ENCODE peak calls at places on chromosomes 11 and 22, in ten cellular contexts. K, F, Y, J, T, A, V, P, Z and Q are unnamed samples.

GRCh38 chr22:30864441-30865420 is 103.8 kb downstream of the MORC2 start:
- DNase-seq in K (no peak), F (no peak), Y (no peak), J (no peak), T (no peak), A (no peak), V (no peak), P (no peak), Z (no peak), Q (no peak)

GRCh38 chr11:70716986-70717775 is 318.9 kb downstream of the CTTN start:
- DNase-seq in K (no peak), F (no peak), Y (peak; percentile 20), J (no peak), T (no peak), A (no peak), V (no peak), P (no peak), Z (no peak), Q (no peak)

GRCh38 chr11:42646959-42647358 is 664.8 kb upstream of the API5 start:
- DNase-seq in K (no peak), F (no peak), Y (no peak), J (no peak), T (no peak), A (no peak), V (no peak), P (no peak), Z (no peak), Q (no peak)

GRCh38 chr22:41274856-41275255 is 11.1 kb downstream of the RANGAP1 start:
- DNase-seq in K (no peak), F (peak; percentile 71), Y (no peak), J (no peak), T (no peak), A (no peak), V (no peak), P (no peak), Z (no peak), Q (no peak)

GRCh38 chr11:128725630-128726461 is 32.0 kb downstream of the FLI1 start:
- DNase-seq in K (no peak), F (no peak), Y (no peak), J (peak; percentile 51), T (peak; percentile 54), A (no peak), V (peak; percentile 47), P (no peak), Z (no peak), Q (peak; percentile 40)

GRCh38 chr11:66462911-66463310 is 3.8 kb upstream of the PELI3 start:
- DNase-seq in K (no peak), F (no peak), Y (no peak), J (no peak), T (no peak), A (no peak), V (no peak), P (no peak), Z (no peak), Q (no peak)

GRCh38 chr22:24513706-24514240 is 18.6 kb downstream of the UPB1 start:
- DNase-seq in K (no peak), F (no peak), Y (no peak), J (no peak), T (no peak), A (no peak), V (no peak), P (no peak), Z (no peak), Q (no peak)

GRCh38 chr11:65710424-65710823 is 1.6 kb upstream of the KAT5 start:
- DNase-seq in K (no peak), F (no peak), Y (no peak), J (no peak), T (peak; percentile 33), A (no peak), V (no peak), P (no peak), Z (no peak), Q (peak; percentile 40)

GRCh38 chr11:47166368-47166767 is 10.3 kb downstream of the ARFGAP2 start:
- DNase-seq in K (no peak), F (no peak), Y (no peak), J (no peak), T (no peak), A (no peak), V (no peak), P (no peak), Z (no peak), Q (no peak)

GRCh38 chr22:22014285-22014659 is 31.7 kb upstream of the TOP3B start:
- DNase-seq in K (no peak), F (no peak), Y (no peak), J (no peak), T (no peak), A (no peak), V (no peak), P (no peak), Z (no peak), Q (no peak)

GRCh38 chr11:11626128-11626527 is 4.3 kb upstream of the GALNT18 start:
- DNase-seq in K (no peak), F (no peak), Y (no peak), J (no peak), T (no peak), A (no peak), V (peak; percentile 6), P (no peak), Z (no peak), Q (no peak)

GRCh38 chr11:86726118-86726748 is 53.8 kb upstream of the ME3 start:
- DNase-seq in K (no peak), F (no peak), Y (no peak), J (no peak), T (no peak), A (no peak), V (no peak), P (no peak), Z (no peak), Q (peak; percentile 59)

GRCh38 chr22:38289583-38290082 is 16.8 kb upstream of the TMEM184B start:
- DNase-seq in K (no peak), F (no peak), Y (peak; percentile 76), J (no peak), T (no peak), A (no peak), V (no peak), P (peak; percentile 46), Z (peak; percentile 98), Q (no peak)

GRCh38 chr11:83671295-83671694 is 385.1 kb upstream of the CCDC90B start:
- DNase-seq in K (no peak), F (no peak), Y (no peak), J (no peak), T (no peak), A (no peak), V (peak; percentile 18), P (no peak), Z (no peak), Q (peak; percentile 11)
- TF ChIP-seq CTCF in K (no peak), F (peak; percentile 60), Y (no peak), J (no peak), T (peak; percentile 15), A (no peak), V (peak; percentile 7), P (no peak), Z (peak; percentile 22), Q (no peak)

GRCh38 chr11:91946397-91947090 is 278.1 kb upstream of the FAT3 start:
- DNase-seq in K (no peak), F (no peak), Y (no peak), J (peak; percentile 22), T (peak; percentile 34), A (no peak), V (peak; percentile 10), P (no peak), Z (no peak), Q (peak; percentile 3)
- H3K4me3 ChIP-seq in K (no peak overlapping the region), F (no peak overlapping the region), Y (no peak overlapping the region), J (no peak overlapping the region), T (no peak overlapping the region), A (no peak overlapping the region), V (no peak overlapping the region), P (no peak overlapping the region), Z (no peak overlapping the region), Q (no peak overlapping the region)

GRCh38 chr11:34358258-34358665 is 452 bp upstream of the ABTB2 start:
- DNase-seq in K (peak; percentile 83), F (no peak), Y (no peak), J (peak; percentile 70), T (peak; percentile 54), A (peak; percentile 77), V (peak; percentile 65), P (peak; percentile 55), Z (peak; percentile 87), Q (peak; percentile 62)

GRCh38 chr11:34358666-34359547 is 1.1 kb upstream of the ABTB2 start:
- DNase-seq in K (peak; percentile 83), F (peak; percentile 72), Y (peak; percentile 82), J (peak; percentile 84), T (peak; percentile 86), A (peak; percentile 85), V (peak; percentile 88), P (peak; percentile 77), Z (peak; percentile 73), Q (peak; percentile 89)

GRCh38 chr11:34357646-34358257 is at the start of gene ABTB2:
- DNase-seq in K (peak; percentile 100), F (peak; percentile 98), Y (peak; percentile 99), J (peak; percentile 98), T (peak; percentile 98), A (peak; percentile 100), V (peak; percentile 99), P (peak; percentile 99), Z (peak; percentile 99), Q (peak; percentile 98)

GRCh38 chr11:34360056-34360455 is 2.2 kb upstream of the ABTB2 start:
- DNase-seq in K (no peak), F (no peak), Y (no peak), J (no peak), T (no peak), A (no peak), V (no peak), P (no peak), Z (no peak), Q (no peak)

GRCh38 chr11:34359548-34359891 is 1.7 kb upstream of the ABTB2 start:
- DNase-seq in K (peak; percentile 13), F (no peak), Y (no peak), J (no peak), T (no peak), A (no peak), V (no peak), P (no peak), Z (no peak), Q (no peak)
- TF ChIP-seq CTCF in K (peak; percentile 47), F (peak; percentile 48), Y (peak; percentile 27), J (no peak), T (no peak), A (no peak), V (no peak), P (no peak), Z (peak; percentile 68), Q (no peak)

GRCh38 chr22:35893698-35894097 is 134.9 kb downstream of the RBFOX2 start:
- DNase-seq in K (no peak), F (no peak), Y (no peak), J (peak; percentile 64), T (peak; percentile 80), A (no peak), V (peak; percentile 83), P (no peak), Z (no peak), Q (peak; percentile 84)

GRCh38 chr22:35896306-35896705 is 132.3 kb downstream of the RBFOX2 start:
- DNase-seq in K (no peak), F (no peak), Y (no peak), J (no peak), T (no peak), A (no peak), V (no peak), P (no peak), Z (no peak), Q (no peak)

GRCh38 chr22:35894464-35894878 is 134.2 kb downstream of the RBFOX2 start:
- DNase-seq in K (peak; percentile 12), F (no peak), Y (no peak), J (peak; percentile 28), T (peak; percentile 47), A (peak; percentile 73), V (no peak), P (no peak), Z (no peak), Q (no peak)

GRCh38 chr22:35892192-35892591 is 136.4 kb downstream of the RBFOX2 start:
- DNase-seq in K (no peak), F (no peak), Y (no peak), J (peak; percentile 78), T (peak; percentile 69), A (no peak), V (peak; percentile 79), P (no peak), Z (no peak), Q (peak; percentile 80)

GRCh38 chr22:35894937-35895708 is 133.5 kb downstream of the RBFOX2 start:
- DNase-seq in K (peak; percentile 17), F (no peak), Y (no peak), J (peak; percentile 85), T (peak; percentile 92), A (peak; percentile 78), V (peak; percentile 91), P (no peak), Z (peak; percentile 49), Q (peak; percentile 84)
- H3K4me3 ChIP-seq in K (no peak overlapping the region), F (peak overlapping the region; percentile 51), Y (peak overlapping the region; percentile 6), J (peak overlapping the region; percentile 33), T (peak overlapping the region; percentile 36), A (peak overlapping the region; percentile 28), V (peak overlapping the region; percentile 53), P (no peak overlapping the region), Z (peak overlapping the region; percentile 33), Q (peak overlapping the region; percentile 24)